ENCODE peak calls at places on chromosomes 16 and 17, in four cellular contexts. D is body of pancreas, Z is stomach, S is prostate gland. L is an unnamed sample.
A peak's percentile ranks its signal among the peaks of the same experiment; 100 is the strongest.

GRCh38 chr17:43530303-43531081 is 15.6 kb downstream of the ETV4 start:
- DNase-seq in D (peak; percentile 89), Z (peak; percentile 41), S (peak; percentile 66), L (peak; percentile 23)

GRCh38 chr17:31320231-31320630 is 1.2 kb downstream of the EVI2A start:
- DNase-seq in D (no peak), Z (no peak), S (no peak), L (no peak)

GRCh38 chr17:7330099-7331015 is 1.2 kb upstream of the NEURL4 start:
- DNase-seq in D (peak; percentile 77), Z (peak; percentile 73), S (peak; percentile 69), L (peak; percentile 54)

GRCh38 chr16:53744449-53744848 is 40.5 kb downstream of the FTO start:
- DNase-seq in D (peak; percentile 7), Z (no peak), S (no peak), L (no peak)

GRCh38 chr16:28596840-28597691 is at the start of gene SULT1A2:
- DNase-seq in D (peak; percentile 76), Z (peak; percentile 60), S (no peak), L (no peak)

GRCh38 chr17:39231091-39231561 is 5.4 kb upstream of the STAC2 start:
- DNase-seq in D (no peak), Z (no peak), S (no peak), L (no peak)

GRCh38 chr17:28716740-28717577 is 709 bp downstream of the RAB34 start:
- DNase-seq in D (no peak), Z (no peak), S (no peak), L (no peak)

GRCh38 chr17:39231587-39232551 is 6.1 kb upstream of the STAC2 start:
- DNase-seq in D (peak; percentile 56), Z (peak; percentile 49), S (no peak), L (no peak)

GRCh38 chr17:43540821-43541674 is 5.1 kb downstream of the ETV4 start:
- DNase-seq in D (no peak), Z (no peak), S (no peak), L (no peak)

GRCh38 chr16:25372716-25373115 is 115.1 kb upstream of the ZKSCAN2 start:
- DNase-seq in D (no peak), Z (no peak), S (no peak), L (no peak)

DNA sequence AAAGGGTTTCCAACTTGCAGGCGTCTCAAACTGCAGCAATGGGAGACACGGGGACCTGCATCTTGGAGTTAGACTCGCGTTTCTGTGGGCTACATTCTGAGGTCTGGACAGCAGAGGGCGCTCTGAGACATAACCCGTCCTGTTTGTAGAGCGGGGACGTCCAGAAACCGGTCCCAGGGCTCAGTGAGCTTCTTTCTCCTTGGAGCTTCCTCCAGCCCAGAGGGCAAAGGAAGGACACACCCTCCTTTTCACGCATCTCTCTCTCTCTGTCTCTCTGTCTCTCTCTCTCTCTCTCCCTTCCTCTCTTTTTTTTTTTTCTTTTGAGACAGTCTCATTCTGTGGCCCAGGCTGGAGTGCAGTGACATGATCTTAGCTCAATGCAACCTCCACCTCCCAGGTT is 19.8 kb downstream of the COX4I1 start:
- DNase-seq in D (peak; percentile 90), Z (peak; percentile 91), S (peak; percentile 71), L (peak; percentile 71)
- TF ChIP-seq CTCF in D (peak; percentile 35), Z (no peak), S (peak; percentile 56), L (peak; percentile 60)

GRCh38 chr16:74456290-74456625 is 35.0 kb upstream of the CLEC18B start:
- DNase-seq in D (no peak), Z (no peak), S (no peak), L (no peak)

GRCh38 chr16:74451951-74452758 is 30.9 kb upstream of the CLEC18B start:
- DNase-seq in D (no peak), Z (no peak), S (no peak), L (no peak)

GRCh38 chr16:74450967-74451760 is 29.9 kb upstream of the CLEC18B start:
- DNase-seq in D (no peak), Z (no peak), S (no peak), L (no peak)

GRCh38 chr16:74455213-74455612 is 33.9 kb upstream of the CLEC18B start:
- DNase-seq in D (no peak), Z (no peak), S (no peak), L (no peak)

DNA sequence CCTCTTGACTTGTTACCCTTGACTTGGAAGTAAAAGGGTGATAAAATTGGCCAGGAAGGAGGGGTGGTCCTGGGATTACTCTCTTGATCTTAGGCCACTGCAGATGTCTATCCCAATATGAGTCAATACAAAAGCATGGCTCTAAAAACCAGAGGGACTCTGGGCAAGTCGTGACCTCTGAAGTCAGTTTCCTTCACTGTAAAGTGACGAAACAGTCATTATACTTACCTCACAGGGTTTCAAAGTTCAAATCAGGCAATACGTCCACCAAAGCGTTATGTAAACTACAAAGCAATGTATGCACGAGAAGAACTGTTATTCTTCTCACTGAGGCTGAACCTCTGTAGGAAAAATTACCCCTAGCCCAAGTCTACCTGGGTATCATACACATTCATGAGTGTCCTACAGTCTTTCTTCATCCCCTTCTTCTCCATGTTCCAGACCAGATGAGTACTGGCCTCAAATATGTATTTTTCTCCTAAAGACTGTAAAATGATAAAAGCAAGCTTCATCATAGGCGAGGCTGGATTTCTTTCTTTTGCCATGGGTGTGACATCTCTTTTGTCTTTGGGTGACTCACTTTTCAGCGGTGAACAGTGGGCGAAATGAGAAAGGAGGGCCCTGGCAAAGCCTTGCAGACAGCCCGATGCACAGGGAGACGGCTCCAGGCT is 34.5 kb upstream of the CLEC18B start:
- DNase-seq in D (no peak), Z (no peak), S (no peak), L (no peak)
- H3K36me3 ChIP-seq in D (peaks cover 25% of the 10 kb centered on the region), Z (peaks cover 99% of the 10 kb centered on the region), S (peaks cover 14% of the 10 kb centered on the region), L (peaks cover 12% of the 10 kb centered on the region)

GRCh38 chr17:64385187-64386083 is 5.2 kb downstream of the PECAM1 start:
- DNase-seq in D (peak; percentile 30), Z (no peak), S (no peak), L (peak; percentile 69)
- TF ChIP-seq POLR2A in D (no peak), Z (no peak), S (no peak), L (no peak)

GRCh38 chr16:82183004-82183397 is 13.0 kb upstream of the MPHOSPH6 start:
- DNase-seq in D (no peak), Z (no peak), S (no peak), L (no peak)
- TF ChIP-seq CTCF in D (no peak), Z (no peak), S (no peak), L (no peak)

DNA sequence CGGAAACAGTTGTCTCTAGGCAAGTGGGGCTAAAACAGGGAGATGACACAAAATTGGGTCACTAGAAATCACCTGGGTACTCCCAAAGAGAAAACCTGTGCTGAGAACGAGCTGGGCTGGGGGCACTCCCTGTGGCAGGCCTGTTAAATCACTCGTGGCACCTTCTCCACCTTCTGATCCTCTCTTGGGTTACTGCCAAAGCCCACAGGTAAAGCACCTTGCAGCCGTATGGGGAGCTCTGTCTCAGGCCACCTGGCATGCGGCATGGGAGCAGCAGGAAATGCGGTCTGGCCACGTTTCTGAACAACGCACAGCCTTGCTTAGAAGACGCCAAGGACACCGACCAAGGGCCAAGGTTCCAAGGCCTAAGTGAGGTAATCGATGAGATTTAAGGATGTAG is 21.5 kb upstream of the ICAM2 start:
- DNase-seq in D (peak; percentile 65), Z (no peak), S (no peak), L (no peak)
- H3K36me3 ChIP-seq in D (peaks cover 35% of the 10 kb centered on the region), Z (peaks cover 91% of the 10 kb centered on the region), S (no peaks in the 10 kb centered on the region), L (peaks cover 57% of the 10 kb centered on the region)

DNA sequence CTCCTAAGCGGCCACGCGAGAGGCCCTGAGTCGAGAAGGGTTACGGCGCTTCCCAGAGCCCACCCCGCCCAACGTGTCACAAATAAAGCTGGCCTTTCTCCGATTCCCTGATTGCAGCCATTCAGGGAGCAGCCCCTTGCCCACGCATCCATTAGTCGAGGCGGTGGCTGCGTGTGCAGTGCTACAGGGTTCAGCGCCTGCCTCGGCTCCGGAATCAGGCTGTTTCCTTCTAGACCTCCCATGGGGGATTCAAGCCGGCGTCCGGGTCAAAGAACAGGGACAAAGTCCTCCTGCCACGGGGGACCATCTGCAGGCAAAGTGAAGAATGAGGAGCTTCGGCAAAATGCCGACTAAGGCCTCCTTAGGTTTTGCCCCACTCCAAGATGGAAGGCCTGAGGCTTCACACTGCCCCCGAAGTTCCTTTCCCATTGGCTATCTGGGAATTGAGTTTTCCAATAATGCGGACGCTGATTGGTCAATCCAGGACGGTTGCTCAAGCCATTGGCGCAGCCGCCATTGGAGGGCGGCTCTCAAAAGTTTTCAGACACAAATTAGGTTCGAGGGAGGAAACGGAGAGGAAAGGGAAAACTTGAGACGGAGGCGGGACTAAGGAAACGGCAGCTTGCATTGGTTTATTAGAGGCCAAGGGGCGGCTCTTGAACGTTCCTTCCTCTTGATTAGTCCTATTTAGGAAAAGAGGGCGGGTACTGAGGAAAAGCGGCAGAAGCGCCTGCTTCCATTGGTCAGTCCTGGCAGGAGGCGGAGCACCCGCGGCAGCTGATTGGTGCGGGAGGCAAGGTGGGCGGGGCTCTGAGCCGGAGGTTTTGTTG is 430 bp upstream of the KATNB1 start:
- DNase-seq in D (peak; percentile 98), Z (peak; percentile 98), S (peak; percentile 98), L (peak; percentile 98)
- TF ChIP-seq POLR2A in D (peak; percentile 65), Z (no peak), S (peak; percentile 39), L (peak; percentile 53)

GRCh38 chr16:77171750-77172635 is 19.0 kb upstream of the MON1B start:
- DNase-seq in D (peak; percentile 13), Z (no peak), S (peak; percentile 63), L (peak; percentile 76)
- TF ChIP-seq CTCF in D (peak; percentile 63), Z (no peak), S (peak; percentile 67), L (peak; percentile 51)

GRCh38 chr16:48525201-48526057 is 84.6 kb downstream of the N4BP1 start:
- DNase-seq in D (no peak), Z (no peak), S (no peak), L (no peak)
- H3K36me3 ChIP-seq in D (no peaks in the 10 kb centered on the region), Z (no peaks in the 10 kb centered on the region), S (no peaks in the 10 kb centered on the region), L (no peaks in the 10 kb centered on the region)